ENCODE peak calls at places on chromosome 16, in five cellular contexts. One of them, this sample, is unnamed. For H3K4me1, the result is how much of the 10 kb centered on the place peaks cover.

GRCh38 chr16:84040823-84041391 is 1.7 kb downstream of the SLC38A8 start:
- DNase-seq in tibial nerve: peak
- DNase-seq in mesendoderm: no peak
- DNase-seq in mucosa of descending colon: no peak
- DNase-seq in Caco-2: no peak
- DNase-seq in this sample: peak

GRCh38 chr16:11052080-11052808 is 107.9 kb downstream of the CLEC16A start:
- DNase-seq in tibial nerve: no peak
- DNase-seq in mesendoderm: peak
- DNase-seq in mucosa of descending colon: no peak
- DNase-seq in Caco-2: no peak
- DNase-seq in this sample: no peak

GRCh38 chr16:57898961-57899360 is 72.0 kb downstream of the CNGB1 start:
- DNase-seq in tibial nerve: no peak
- DNase-seq in mesendoderm: no peak
- DNase-seq in mucosa of descending colon: no peak
- DNase-seq in Caco-2: peak
- DNase-seq in this sample: no peak

GRCh38 chr16:47565454-47565853 is 104.3 kb downstream of the PHKB start:
- DNase-seq in tibial nerve: peak
- DNase-seq in mesendoderm: no peak
- DNase-seq in mucosa of descending colon: peak
- DNase-seq in Caco-2: no peak
- DNase-seq in this sample: peak

GRCh38 chr16:56841233-56841632 is 23.8 kb upstream of the SLC12A3 start:
- DNase-seq in tibial nerve: peak
- DNase-seq in mesendoderm: no peak
- DNase-seq in mucosa of descending colon: no peak
- DNase-seq in Caco-2: no peak
- DNase-seq in this sample: no peak

GRCh38 chr16:57814896-57815295 is 12.6 kb upstream of the KIFC3 start:
- DNase-seq in tibial nerve: no peak
- DNase-seq in mesendoderm: no peak
- DNase-seq in mucosa of descending colon: no peak
- DNase-seq in Caco-2: no peak
- DNase-seq in this sample: no peak

GRCh38 chr16:21717608-21718007 is 53.8 kb downstream of the OTOA start:
- DNase-seq in tibial nerve: no peak
- DNase-seq in mesendoderm: no peak
- DNase-seq in mucosa of descending colon: no peak
- DNase-seq in Caco-2: no peak
- DNase-seq in this sample: no peak

GRCh38 chr16:50627419-50627818 is 53.7 kb downstream of the SNX20 start:
- DNase-seq in tibial nerve: peak
- DNase-seq in mesendoderm: peak
- DNase-seq in mucosa of descending colon: peak
- DNase-seq in Caco-2: no peak
- DNase-seq in this sample: peak

GRCh38 chr16:52861614-52862022 is 191.1 kb downstream of the CHD9NB start:
- DNase-seq in tibial nerve: no peak
- DNase-seq in mesendoderm: peak
- DNase-seq in mucosa of descending colon: peak
- DNase-seq in Caco-2: peak
- DNase-seq in this sample: no peak

GRCh38 chr16:12971216-12971615 is 69.8 kb downstream of the SHISA9 start:
- DNase-seq in tibial nerve: no peak
- DNase-seq in mesendoderm: peak
- DNase-seq in mucosa of descending colon: no peak
- DNase-seq in Caco-2: no peak
- DNase-seq in this sample: no peak

GRCh38 chr16:85927938-85928337 is 29.0 kb downstream of the IRF8 start:
- DNase-seq in tibial nerve: no peak
- DNase-seq in mesendoderm: no peak
- DNase-seq in mucosa of descending colon: no peak
- DNase-seq in Caco-2: no peak
- DNase-seq in this sample: no peak
- H3K4me1 ChIP-seq in tibial nerve: under half
- H3K4me1 ChIP-seq in mesendoderm: under half
- H3K4me1 ChIP-seq in mucosa of descending colon: under half
- H3K4me1 ChIP-seq in Caco-2: under half
- H3K4me1 ChIP-seq in this sample: under half

DNA sequence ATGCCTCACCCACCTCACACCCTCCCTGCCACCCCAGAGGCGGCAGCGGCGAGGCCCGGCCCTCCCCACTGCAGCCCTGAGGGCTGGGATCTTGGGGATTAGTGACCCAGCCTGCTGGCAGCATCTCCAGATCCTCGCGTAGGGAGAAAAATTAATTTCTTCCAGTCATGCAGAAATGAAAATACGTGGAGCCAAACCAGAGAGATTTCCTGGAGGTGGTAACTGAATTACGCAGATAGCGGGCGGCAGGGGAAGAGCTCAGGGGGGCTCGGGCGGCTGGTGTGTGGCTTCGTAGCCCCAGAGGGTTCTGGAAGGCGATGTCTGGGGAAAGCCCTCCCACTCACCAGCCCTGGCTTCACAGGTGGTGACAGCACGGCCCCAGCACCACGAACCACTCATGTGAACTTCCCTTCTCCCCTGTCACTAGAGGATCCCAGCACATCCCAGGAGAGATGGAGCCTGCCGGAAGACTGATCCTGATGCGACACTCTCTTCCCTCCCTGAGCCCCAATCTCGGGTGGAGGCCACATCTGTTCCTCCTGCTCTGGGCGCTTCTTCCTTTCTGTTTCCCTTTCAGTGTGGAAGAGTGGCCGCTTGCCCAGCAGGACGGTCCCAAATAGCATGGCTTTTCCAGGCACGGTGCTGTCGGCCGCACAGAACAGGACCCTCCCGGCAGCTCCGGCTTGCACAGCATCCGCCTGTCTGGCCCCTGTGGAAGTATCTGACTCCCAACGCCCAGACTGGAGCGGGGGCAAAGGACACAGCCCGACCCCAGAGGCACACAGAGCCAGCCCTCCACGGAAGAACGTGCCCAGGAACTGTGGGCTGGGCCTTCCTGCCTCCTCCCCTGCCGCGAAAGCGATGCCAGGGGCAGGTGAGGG is 37.8 kb downstream of the CBFA2T3 start:
- DNase-seq in tibial nerve: no peak
- DNase-seq in mesendoderm: no peak
- DNase-seq in mucosa of descending colon: no peak
- DNase-seq in Caco-2: no peak
- DNase-seq in this sample: no peak
- H3K4me1 ChIP-seq in tibial nerve: under half
- H3K4me1 ChIP-seq in mesendoderm: under half
- H3K4me1 ChIP-seq in mucosa of descending colon: under half
- H3K4me1 ChIP-seq in Caco-2: under half
- H3K4me1 ChIP-seq in this sample: under half

GRCh38 chr16:87203060-87203656 is 114.0 kb downstream of the C16orf95 start:
- DNase-seq in tibial nerve: peak
- DNase-seq in mesendoderm: peak
- DNase-seq in mucosa of descending colon: peak
- DNase-seq in Caco-2: peak
- DNase-seq in this sample: peak
- H3K4me1 ChIP-seq in tibial nerve: under half
- H3K4me1 ChIP-seq in mesendoderm: under half
- H3K4me1 ChIP-seq in mucosa of descending colon: under half
- H3K4me1 ChIP-seq in Caco-2: under half
- H3K4me1 ChIP-seq in this sample: under half

DNA sequence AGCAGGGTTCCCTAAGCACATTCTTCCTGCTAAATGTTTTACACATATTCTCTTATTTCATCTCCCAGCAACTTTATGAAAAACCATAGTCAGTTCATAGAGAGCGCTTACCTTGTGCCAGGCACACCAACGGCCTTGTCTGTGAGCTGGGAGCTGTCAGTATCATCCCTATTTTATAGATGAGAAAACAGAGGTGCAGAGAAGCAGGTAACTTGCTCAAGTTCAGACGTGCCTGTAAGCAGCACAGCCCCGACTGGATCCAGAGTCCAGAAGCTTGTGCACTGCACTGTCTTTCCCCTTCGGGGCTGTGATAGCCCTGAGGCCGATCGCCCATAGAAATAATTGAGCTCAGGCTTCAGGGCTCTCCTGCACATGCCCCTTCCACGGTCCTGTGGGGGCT is 6.2 kb downstream of the AQP8 start:
- DNase-seq in tibial nerve: no peak
- DNase-seq in mesendoderm: no peak
- DNase-seq in mucosa of descending colon: no peak
- DNase-seq in Caco-2: no peak
- DNase-seq in this sample: no peak
- H3K4me1 ChIP-seq in tibial nerve: under half
- H3K4me1 ChIP-seq in mesendoderm: under half
- H3K4me1 ChIP-seq in mucosa of descending colon: under half
- H3K4me1 ChIP-seq in Caco-2: under half
- H3K4me1 ChIP-seq in this sample: under half

DNA sequence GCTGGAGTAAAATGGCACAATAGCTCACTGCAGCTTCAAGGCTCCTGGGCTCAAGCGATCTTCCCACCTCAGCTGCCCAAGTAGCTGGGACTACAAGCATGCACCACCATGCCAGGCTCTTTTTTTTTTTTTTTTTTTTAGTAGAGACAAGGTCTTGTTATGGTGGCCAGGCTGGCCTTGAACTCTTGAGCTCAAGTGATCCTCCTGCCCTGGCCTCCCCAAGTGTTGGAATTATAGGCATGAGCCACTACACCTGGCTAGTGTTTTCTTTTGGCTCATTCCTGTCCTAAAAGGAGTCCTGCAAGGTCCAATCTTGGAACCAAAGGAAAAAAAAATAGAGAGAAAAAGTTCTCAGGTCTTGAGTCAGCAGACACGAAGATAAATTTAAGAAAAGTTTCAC is 30.8 kb downstream of the PKD1L3 start:
- DNase-seq in tibial nerve: no peak
- DNase-seq in mesendoderm: no peak
- DNase-seq in mucosa of descending colon: no peak
- DNase-seq in Caco-2: no peak
- DNase-seq in this sample: no peak
- H3K4me1 ChIP-seq in tibial nerve: under half
- H3K4me1 ChIP-seq in mesendoderm: under half
- H3K4me1 ChIP-seq in mucosa of descending colon: under half
- H3K4me1 ChIP-seq in Caco-2: under half
- H3K4me1 ChIP-seq in this sample: under half

DNA sequence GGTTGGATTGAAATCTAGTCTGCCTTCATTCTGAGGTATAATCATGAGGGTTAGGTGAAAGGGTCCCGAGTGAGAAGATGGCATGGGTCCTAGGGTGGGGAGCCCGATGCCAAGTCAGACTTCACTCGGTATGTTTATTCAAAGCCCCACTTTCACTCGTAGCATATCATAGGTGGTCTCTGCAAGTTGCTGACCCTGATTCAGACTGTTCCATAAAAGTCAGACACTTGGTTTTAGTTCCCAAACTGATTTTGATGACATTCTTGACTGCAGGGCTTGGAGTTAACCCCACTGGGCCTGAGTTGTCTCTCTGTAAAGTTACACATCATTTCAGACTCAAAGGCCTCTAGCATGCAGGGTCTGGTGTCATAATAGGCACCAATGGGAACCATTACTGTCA is 17.8 kb downstream of the HAPSTR1 start:
- DNase-seq in tibial nerve: no peak
- DNase-seq in mesendoderm: no peak
- DNase-seq in mucosa of descending colon: no peak
- DNase-seq in Caco-2: no peak
- DNase-seq in this sample: no peak
- H3K4me1 ChIP-seq in tibial nerve: under half
- H3K4me1 ChIP-seq in mesendoderm: under half
- H3K4me1 ChIP-seq in mucosa of descending colon: under half
- H3K4me1 ChIP-seq in Caco-2: under half
- H3K4me1 ChIP-seq in this sample: under half

GRCh38 chr16:31086629-31086906 is 2.2 kb downstream of the PRSS53 start:
- DNase-seq in tibial nerve: no peak
- DNase-seq in mesendoderm: no peak
- DNase-seq in mucosa of descending colon: no peak
- DNase-seq in Caco-2: no peak
- DNase-seq in this sample: no peak
- H3K4me1 ChIP-seq in tibial nerve: under half
- H3K4me1 ChIP-seq in mesendoderm: under half
- H3K4me1 ChIP-seq in mucosa of descending colon: under half
- H3K4me1 ChIP-seq in Caco-2: under half
- H3K4me1 ChIP-seq in this sample: under half